ENCODE peak calls at places on chromosome 17, in four cellular contexts. F, E, A and M are unnamed samples.

GRCh38 chr17:63973930-63974593 is 1.3 kb upstream of the SCN4A start:
- DNase-seq in F (no peak), E (no peak), A (no peak), M (no peak)

GRCh38 chr17:14297161-14297851 is 3.6 kb upstream of the HS3ST3B1 start:
- DNase-seq in F (no peak), E (peak; percentile 48), A (peak; percentile 56), M (peak; percentile 77)

GRCh38 chr17:5097101-5097834 is 14.4 kb downstream of the ZNF232 start:
- DNase-seq in F (no peak), E (no peak), A (no peak), M (peak; percentile 92)

GRCh38 chr17:57916925-57917858 is 38.0 kb downstream of the CUEDC1 start:
- DNase-seq in F (no peak), E (peak; percentile 53), A (no peak), M (no peak)

GRCh38 chr17:68289473-68289872 is 1.5 kb downstream of the SLC16A6 start:
- DNase-seq in F (no peak), E (no peak), A (no peak), M (no peak)

GRCh38 chr17:65987988-65988387 is 203.9 kb downstream of the CEP112 start:
- DNase-seq in F (peak; percentile 11), E (peak; percentile 76), A (peak; percentile 23), M (peak; percentile 13)

GRCh38 chr17:48294989-48295892 is 134.8 kb downstream of the SKAP1 start:
- DNase-seq in F (peak; percentile 41), E (no peak), A (no peak), M (no peak)

GRCh38 chr17:29836643-29837042 is 93.4 kb downstream of the SSH2 start:
- DNase-seq in F (no peak), E (no peak), A (no peak), M (no peak)

GRCh38 chr17:30997270-30997669 is 26.4 kb downstream of the RNF135 start:
- DNase-seq in F (no peak), E (no peak), A (no peak), M (no peak)

GRCh38 chr17:72602517-72603345 is 481.9 kb downstream of the SOX9 start:
- DNase-seq in F (no peak), E (no peak), A (no peak), M (peak; percentile 48)

GRCh38 chr17:35588196-35588920 is 1.2 kb downstream of the AP2B1 start:
- DNase-seq in F (peak; percentile 73), E (no peak), A (no peak), M (no peak)

GRCh38 chr17:7081341-7082062 is 1.5 kb upstream of the CLEC10A start:
- DNase-seq in F (no peak), E (no peak), A (no peak), M (no peak)

GRCh38 chr17:50148226-50149098 is 2.0 kb downstream of the PPP1R9B start:
- DNase-seq in F (peak; percentile 57), E (peak; percentile 51), A (no peak), M (no peak)

GRCh38 chr17:66965801-66966528 is 1.5 kb downstream of the CACNG4 start:
- DNase-seq in F (no peak), E (no peak), A (no peak), M (peak; percentile 50)

GRCh38 chr17:58330997-58331814 is 2.6 kb upstream of the TSPOAP1 start:
- DNase-seq in F (peak; percentile 92), E (no peak), A (no peak), M (peak; percentile 12)

GRCh38 chr17:27892866-27893769 is at the start of gene LYRM9:
- DNase-seq in F (peak; percentile 93), E (peak; percentile 75), A (peak; percentile 91), M (peak; percentile 95)

GRCh38 chr17:67390646-67391480 is 13.8 kb downstream of the PITPNC1 start:
- DNase-seq in F (no peak), E (peak; percentile 86), A (no peak), M (no peak)

GRCh38 chr17:36936455-36936934 is 780 bp upstream of the LHX1 start:
- DNase-seq in F (peak; percentile 14), E (no peak), A (peak; percentile 56), M (peak; percentile 84)

GRCh38 chr17:11539637-11540036 is 58.6 kb upstream of the DNAH9 start:
- DNase-seq in F (no peak), E (no peak), A (no peak), M (no peak)

GRCh38 chr17:41678907-41679739 is 9.6 kb upstream of the EIF1 start:
- DNase-seq in F (peak; percentile 97), E (no peak), A (no peak), M (no peak)

GRCh38 chr17:58183514-58183913 is 9.0 kb upstream of the EPX start:
- DNase-seq in F (no peak), E (no peak), A (no peak), M (no peak)

GRCh38 chr17:72474740-72475477 is 354.1 kb downstream of the SOX9 start:
- DNase-seq in F (no peak), E (no peak), A (no peak), M (no peak)

GRCh38 chr17:42744283-42744805 is 496 bp downstream of the EZH1 start:
- DNase-seq in F (peak; percentile 85), E (peak; percentile 78), A (peak; percentile 59), M (no peak)

GRCh38 chr17:56909742-56910508 is 3.9 kb downstream of the TRIM25 start:
- DNase-seq in F (peak; percentile 92), E (peak; percentile 33), A (no peak), M (no peak)

GRCh38 chr17:30550512-30551273 is 73.5 kb downstream of the GOSR1 start:
- DNase-seq in F (peak; percentile 64), E (no peak), A (no peak), M (no peak)

GRCh38 chr17:66535611-66536010 is 233.2 kb downstream of the PRKCA start:
- DNase-seq in F (no peak), E (no peak), A (no peak), M (no peak)

GRCh38 chr17:32795339-32795979 is 81.5 kb downstream of the MYO1D start:
- DNase-seq in F (peak; percentile 33), E (no peak), A (no peak), M (no peak)

GRCh38 chr17:1074886-1075665 is 78.1 kb downstream of the TIMM22 start:
- DNase-seq in F (no peak), E (no peak), A (no peak), M (no peak)

GRCh38 chr17:81228420-81228819 is 5.7 kb upstream of the CEP131 start:
- DNase-seq in F (no peak), E (no peak), A (no peak), M (no peak)
- TF ChIP-seq ELF4 in F (no peak), E (no peak), A (no peak), M (no peak)

DNA sequence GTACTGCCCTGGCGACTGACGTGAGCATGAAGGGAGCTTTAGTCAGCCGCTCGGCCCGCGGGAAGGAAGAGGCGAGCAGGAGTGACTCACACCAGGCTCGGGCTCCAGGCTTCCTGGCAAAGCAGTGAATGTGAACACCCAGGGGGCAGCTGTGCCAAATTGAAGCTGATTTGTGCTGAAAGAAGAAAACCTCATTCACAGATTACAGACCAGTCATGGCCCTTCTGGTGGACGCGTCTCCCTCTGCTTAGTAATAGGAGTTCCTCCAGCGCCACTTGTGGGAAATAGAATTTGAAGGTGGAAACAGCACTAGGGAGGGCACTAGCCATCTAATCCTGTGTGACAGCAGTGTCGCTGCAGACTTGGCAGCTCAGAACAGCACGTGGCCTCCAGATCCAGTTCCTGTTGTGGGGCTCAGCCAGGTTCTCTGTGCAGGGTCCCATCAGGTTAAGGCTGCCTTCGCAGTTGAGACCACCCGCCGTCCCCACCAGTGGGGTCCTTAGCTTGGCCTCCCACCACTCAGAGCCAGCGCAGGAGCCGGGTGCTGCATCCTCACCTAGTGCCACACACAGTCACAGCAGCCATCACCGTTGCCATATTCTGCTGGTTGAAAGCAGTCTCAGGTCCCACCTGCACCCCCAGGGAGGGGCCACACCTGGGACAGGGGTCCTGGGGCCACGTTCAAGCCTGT is 164.5 kb upstream of the CHMP6 start:
- DNase-seq in F (no peak), E (no peak), A (no peak), M (no peak)
- TF ChIP-seq ELF4 in F (no peak), E (no peak), A (no peak), M (no peak)

GRCh38 chr17:60039096-60039495 is 39.6 kb downstream of the HEATR6 start:
- DNase-seq in F (peak; percentile 6), E (no peak), A (peak; percentile 21), M (no peak)
- TF ChIP-seq ELF4 in F (no peak), E (no peak), A (no peak), M (no peak)

GRCh38 chr17:76866774-76867577 is 1.2 kb upstream of the MGAT5B start:
- DNase-seq in F (no peak), E (no peak), A (no peak), M (no peak)
- TF ChIP-seq ELF4 in F (no peak), E (no peak), A (no peak), M (no peak)

GRCh38 chr17:38441429-38442061 is 13.3 kb downstream of the ARHGAP23 start:
- DNase-seq in F (no peak), E (no peak), A (no peak), M (no peak)

GRCh38 chr17:38444151-38444550 is 15.9 kb downstream of the ARHGAP23 start:
- DNase-seq in F (peak; percentile 71), E (peak; percentile 57), A (peak; percentile 77), M (peak; percentile 76)

GRCh38 chr17:38440614-38441397 is 12.5 kb downstream of the ARHGAP23 start:
- DNase-seq in F (no peak), E (no peak), A (no peak), M (peak; percentile 79)

GRCh38 chr17:38443356-38444026 is 15.2 kb downstream of the ARHGAP23 start:
- DNase-seq in F (no peak), E (no peak), A (no peak), M (no peak)

GRCh38 chr17:38442548-38442947 is 14.3 kb downstream of the ARHGAP23 start:
- DNase-seq in F (no peak), E (no peak), A (no peak), M (no peak)
- TF ChIP-seq ELF4 in F (no peak), E (no peak), A (no peak), M (no peak)

GRCh38 chr17:39838057-39838456 is 26.1 kb downstream of the IKZF3 start:
- DNase-seq in F (no peak), E (no peak), A (no peak), M (no peak)

GRCh38 chr17:39836117-39836516 is 28.0 kb downstream of the IKZF3 start:
- DNase-seq in F (no peak), E (no peak), A (no peak), M (no peak)

GRCh38 chr17:39831588-39831987 is 32.5 kb downstream of the IKZF3 start:
- DNase-seq in F (no peak), E (no peak), A (no peak), M (no peak)

GRCh38 chr17:39835038-39835786 is 28.9 kb downstream of the IKZF3 start:
- DNase-seq in F (peak; percentile 17), E (peak; percentile 30), A (no peak), M (peak; percentile 38)

DNA sequence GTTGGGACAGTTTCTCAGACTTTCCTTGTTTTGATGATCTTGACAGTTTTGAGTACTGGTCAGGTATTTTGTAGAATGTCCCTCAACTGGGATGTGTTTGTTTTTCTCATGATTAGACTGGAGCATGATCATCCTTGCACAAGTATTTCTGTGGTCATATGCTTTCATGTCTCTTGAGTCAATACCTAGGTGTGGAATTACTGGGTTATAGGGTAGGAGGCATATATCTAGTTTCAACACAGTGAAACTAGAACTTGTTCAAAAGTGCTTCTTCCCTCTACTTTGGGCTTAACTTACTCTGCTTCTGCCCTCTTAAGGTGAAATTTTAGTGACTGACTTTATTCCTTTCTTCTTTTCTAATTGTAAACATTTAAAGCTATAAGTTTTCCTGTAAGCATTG is 30.1 kb downstream of the IKZF3 start:
- DNase-seq in F (no peak), E (no peak), A (no peak), M (no peak)
- TF ChIP-seq ELF4 in F (no peak), E (no peak), A (no peak), M (no peak)